ENCODE peak calls at places on chromosome 15, in four cellular contexts. D is K562, Q is H1, J is HepG2. N is an unnamed sample.

GRCh38 chr15:77571181-77571580 is 61.5 kb downstream of the LINGO1 start:
- DNase-seq in J (no peak), Q (no peak), D (peak; percentile 35), N (no peak)

GRCh38 chr15:47587938-47588817 is 129.1 kb upstream of the SEMA6D start:
- DNase-seq in Q (no peak), J (no peak), D (no peak), N (no peak)

GRCh38 chr15:79897380-79897678 is 515 bp upstream of the MTHFS start:
- DNase-seq in Q (no peak), J (no peak), D (no peak), N (no peak)

GRCh38 chr15:63371297-63371918 is 10.2 kb downstream of the CA12 start:
- DNase-seq in D (no peak), J (no peak), Q (no peak), N (peak; percentile 70)

GRCh38 chr15:87686308-87686707 is 570.2 kb downstream of the NTRK3 start:
- DNase-seq in J (no peak), D (no peak), Q (no peak), N (no peak)

GRCh38 chr15:51103330-51103729 is 8.6 kb upstream of the TNFAIP8L3 start:
- DNase-seq in Q (no peak), J (no peak), D (no peak), N (no peak)

GRCh38 chr15:79522656-79523055 is 90.5 kb downstream of the MINAR1 start:
- DNase-seq in J (no peak), D (no peak), Q (no peak), N (no peak)

GRCh38 chr15:29319823-29320222 is 50.2 kb upstream of the NSMCE3 start:
- DNase-seq in D (no peak), Q (no peak), J (no peak), N (no peak)

GRCh38 chr15:67100124-67100791 is 34.9 kb downstream of the SMAD3 start:
- DNase-seq in D (no peak), J (no peak), Q (no peak), N (no peak)

GRCh38 chr15:67097893-67098740 is 32.7 kb downstream of the SMAD3 start:
- DNase-seq in D (peak; percentile 76), Q (no peak), J (no peak), N (no peak)

GRCh38 chr15:47013446-47013845 is 703.9 kb upstream of the SEMA6D start:
- DNase-seq in Q (no peak), J (no peak), D (no peak), N (no peak)

GRCh38 chr15:32802296-32802936 is 84.6 kb downstream of the GREM1 start:
- DNase-seq in J (no peak), D (no peak), Q (no peak), N (no peak)

GRCh38 chr15:55915876-55916567 is 77.4 kb downstream of the NEDD4 start:
- DNase-seq in J (no peak), D (no peak), Q (no peak), N (no peak)

GRCh38 chr15:64806509-64806908 is 18.9 kb downstream of the PIF1 start:
- DNase-seq in Q (no peak), D (no peak), J (no peak), N (no peak)

GRCh38 chr15:96027501-96027900 is 303.0 kb upstream of the NR2F2 start:
- DNase-seq in J (no peak), D (no peak), Q (no peak), N (no peak)

GRCh38 chr15:52011711-52012144 is 7.3 kb upstream of the MAPK6 start:
- DNase-seq in D (no peak), Q (no peak), J (peak; percentile 50), N (no peak)

DNA sequence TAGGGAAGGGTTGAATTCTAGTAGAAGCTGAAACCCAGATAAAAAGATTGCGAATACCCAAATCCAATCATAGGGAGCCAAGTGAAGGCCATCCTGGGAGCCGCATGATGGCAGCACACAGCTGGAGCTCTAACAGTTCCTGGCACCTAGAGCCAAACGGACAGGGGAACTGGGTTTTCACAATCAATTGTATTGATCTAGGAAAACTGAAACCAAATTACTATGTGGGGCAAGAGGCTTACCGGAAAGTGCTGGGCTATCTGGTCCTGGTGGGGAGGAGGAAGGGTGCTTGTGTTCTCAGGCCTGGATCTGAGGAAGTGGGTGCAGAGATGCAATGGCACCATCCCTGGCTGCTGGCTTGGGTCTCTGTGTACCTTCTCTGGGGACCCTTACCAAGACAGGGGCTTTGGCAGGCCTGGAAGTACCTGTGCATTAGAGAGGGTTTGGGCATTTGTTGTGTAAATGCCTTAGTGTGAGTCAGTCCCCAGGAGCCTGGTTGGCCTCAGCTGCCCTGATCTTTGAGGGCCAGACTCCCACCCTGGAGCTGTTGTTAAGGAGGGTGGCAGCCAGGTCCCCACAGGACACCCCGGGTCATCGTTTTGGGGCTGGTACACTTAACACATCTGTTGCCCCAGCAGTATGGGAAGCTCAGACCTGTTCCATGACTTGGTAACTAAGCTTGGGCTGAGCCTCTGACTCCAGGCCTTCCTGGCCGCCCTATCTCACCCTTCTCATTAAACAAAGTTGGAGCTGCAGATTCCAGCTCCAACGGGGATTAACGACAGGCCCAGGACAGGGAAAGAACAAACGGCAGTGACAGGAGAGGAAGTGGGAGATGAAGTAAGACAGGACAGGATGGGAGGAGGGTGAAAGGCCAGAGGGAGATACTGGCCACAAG is 8.9 kb upstream of the FURIN start:
- DNase-seq in J (peak; percentile 71), D (no peak), Q (no peak), N (no peak)
- TF ChIP-seq RNF2 in J (no peak), D (no peak), Q (no peak), N (no peak)

GRCh38 chr15:38354321-38354929 is 99.5 kb upstream of the FAM98B start:
- DNase-seq in D (peak; percentile 39), Q (peak; percentile 56), J (peak; percentile 60), N (peak; percentile 66)
- TF ChIP-seq RNF2 in D (no peak), Q (no peak), J (no peak), N (no peak)

GRCh38 chr15:31173790-31174450 is 72.4 kb upstream of the TRPM1 start:
- DNase-seq in Q (no peak), D (no peak), J (no peak), N (no peak)

GRCh38 chr15:31169558-31169957 is 68.0 kb upstream of the TRPM1 start:
- DNase-seq in Q (no peak), J (no peak), D (no peak), N (no peak)

GRCh38 chr15:31172606-31173005 is 71.1 kb upstream of the TRPM1 start:
- DNase-seq in Q (no peak), D (no peak), J (no peak), N (no peak)

GRCh38 chr15:31175484-31175883 is 74.0 kb upstream of the TRPM1 start:
- DNase-seq in J (no peak), D (no peak), Q (no peak), N (no peak)

GRCh38 chr15:31171731-31172130 is 70.2 kb upstream of the TRPM1 start:
- DNase-seq in Q (no peak), D (no peak), J (no peak), N (no peak)
- TF ChIP-seq RNF2 in Q (no peak), D (no peak), J (no peak), N (no peak)

DNA sequence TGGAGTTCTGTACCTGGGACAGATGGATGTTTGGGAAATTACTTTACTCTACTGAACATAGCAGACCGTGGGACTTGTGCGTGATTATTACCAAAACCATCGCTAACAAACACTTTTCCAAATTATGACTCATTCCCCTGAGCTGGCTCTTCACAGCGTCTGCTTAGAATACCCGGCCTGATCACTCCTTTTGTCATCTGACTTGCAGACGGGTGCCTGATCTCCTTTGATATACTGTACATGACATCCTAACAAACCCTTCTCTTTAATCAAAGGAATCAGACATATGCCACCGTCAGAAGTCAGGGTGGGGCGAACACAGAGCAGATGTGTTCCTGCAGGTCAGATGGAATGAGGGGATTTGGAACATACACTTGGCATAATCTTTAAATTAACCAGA is 48.5 kb upstream of the SH3GL3 start:
- DNase-seq in J (no peak), Q (no peak), D (no peak), N (no peak)
- TF ChIP-seq RNF2 in J (no peak), Q (no peak), D (no peak), N (no peak)

DNA sequence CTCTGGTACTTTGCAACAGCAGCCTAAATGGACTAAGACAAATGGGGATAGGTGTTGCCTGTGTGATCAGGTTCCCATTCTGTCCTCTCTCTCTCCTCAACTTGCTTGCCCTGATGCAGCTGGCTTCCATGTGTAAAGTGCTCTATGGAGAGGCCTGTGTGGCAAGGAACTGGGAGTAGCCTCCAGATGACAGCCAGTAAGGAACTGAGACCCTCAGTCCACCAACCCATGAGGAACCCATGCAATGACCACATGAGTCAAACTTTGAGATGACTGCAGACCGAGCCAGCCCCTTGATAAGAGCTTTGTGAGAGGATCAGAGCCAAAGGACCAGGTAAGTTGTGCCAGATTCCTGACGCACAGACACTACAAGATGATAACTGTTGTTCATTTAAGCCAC is 74.6 kb upstream of the ADPGK start:
- DNase-seq in D (no peak), J (no peak), Q (peak; percentile 23), N (no peak)
- TF ChIP-seq RNF2 in D (no peak), J (no peak), Q (no peak), N (no peak)

GRCh38 chr15:85545757-85546156 is 165.4 kb downstream of the AKAP13 start:
- DNase-seq in D (no peak), Q (no peak), J (no peak), N (no peak)
- TF ChIP-seq RNF2 in D (no peak), Q (no peak), J (no peak), N (no peak)

GRCh38 chr15:81222007-81222406 is 25.3 kb downstream of the IL16 start:
- DNase-seq in Q (no peak), J (no peak), D (peak; percentile 14), N (no peak)

GRCh38 chr15:81223346-81223971 is 26.8 kb downstream of the IL16 start:
- DNase-seq in Q (no peak), J (no peak), D (no peak), N (no peak)

GRCh38 chr15:81221449-81221848 is 24.8 kb downstream of the IL16 start:
- DNase-seq in J (no peak), D (no peak), Q (no peak), N (no peak)

GRCh38 chr15:81225161-81225671 is 28.5 kb downstream of the IL16 start:
- DNase-seq in Q (no peak), J (no peak), D (no peak), N (no peak)

GRCh38 chr15:81224232-81224631 is 27.6 kb downstream of the IL16 start:
- DNase-seq in J (no peak), D (no peak), Q (no peak), N (no peak)
- TF ChIP-seq RNF2 in J (no peak), D (no peak), Q (no peak), N (no peak)

DNA sequence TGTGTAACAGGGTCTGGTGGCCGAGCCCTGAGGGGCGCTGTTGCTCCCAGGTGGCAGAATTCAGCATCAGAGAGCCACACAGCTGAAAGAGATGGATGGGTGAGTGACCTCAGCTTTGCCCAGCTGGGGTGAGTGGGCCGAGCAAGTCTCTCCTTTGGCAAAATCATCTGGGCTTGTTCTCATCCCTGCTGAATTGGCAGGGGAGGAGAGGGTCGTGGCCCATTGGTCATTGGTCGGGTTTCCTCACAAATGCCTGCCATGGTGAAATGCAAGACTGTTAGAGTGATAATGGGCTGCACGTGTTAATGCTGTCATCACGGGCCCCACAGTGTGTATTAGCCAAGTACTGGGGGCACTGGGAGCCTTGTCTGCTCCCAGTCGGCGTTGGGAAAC is 15.9 kb downstream of the ABHD2 start:
- DNase-seq in Q (no peak), D (no peak), J (no peak), N (no peak)
- TF ChIP-seq RNF2 in Q (no peak), D (no peak), J (no peak), N (no peak)

GRCh38 chr15:99466701-99467337 is 99.0 kb upstream of the MEF2A start:
- DNase-seq in Q (no peak), D (no peak), J (no peak), N (no peak)
- TF ChIP-seq RNF2 in Q (no peak), D (no peak), J (no peak), N (no peak)

N was measured in A549.